ENCODE peak calls at places on chromosomes 16 and 17, in four cellular contexts. M is adrenal gland, N is stomach, D is IMR-90. Z is an unnamed sample.

GRCh38 chr17:42781639-42782401 is 1.4 kb downstream of the WNK4 start:
- DNase-seq in N (peak; percentile 45), D (no peak), M (no peak), Z (peak; percentile 45)

GRCh38 chr17:65175952-65176351 is 38.8 kb downstream of the RGS9 start:
- DNase-seq in M (no peak), N (no peak), D (no peak), Z (no peak)

GRCh38 chr16:10495031-10495345 is 85.4 kb downstream of the EMP2 start:
- DNase-seq in D (no peak), M (no peak), N (no peak), Z (no peak)

GRCh38 chr16:71723537-71724319 is 773 bp downstream of the PHLPP2 start:
- DNase-seq in M (peak; percentile 75), D (peak; percentile 49), N (peak; percentile 85), Z (peak; percentile 70)

GRCh38 chr17:48544356-48545021 is 420 bp downstream of the HOXB2 start:
- DNase-seq in N (peak; percentile 62), D (peak; percentile 93), M (peak; percentile 87), Z (peak; percentile 16)

GRCh38 chr17:3603119-3603869 is 5.9 kb downstream of the TRPV1 start:
- DNase-seq in D (peak; percentile 84), N (no peak), M (no peak), Z (no peak)

GRCh38 chr17:56313201-56313600 is 159.9 kb downstream of the ANKFN1 start:
- DNase-seq in N (no peak), D (no peak), M (no peak), Z (peak; percentile 42)

GRCh38 chr16:66588981-66589713 is 9.9 kb downstream of the CMTM2 start:
- DNase-seq in M (no peak), N (peak; percentile 45), D (peak; percentile 18), Z (no peak)

GRCh38 chr17:67689534-67690177 is 28.1 kb upstream of the NOL11 start:
- DNase-seq in M (peak; percentile 38), N (peak; percentile 44), D (peak; percentile 66), Z (peak; percentile 74)

GRCh38 chr16:58418601-58419000 is 26.3 kb downstream of the GINS3 start:
- DNase-seq in D (peak; percentile 27), M (peak; percentile 62), N (no peak), Z (no peak)

GRCh38 chr16:88533381-88533831 is 36.8 kb upstream of the ZC3H18 start:
- DNase-seq in N (no peak), M (no peak), D (peak; percentile 47), Z (no peak)

GRCh38 chr17:15651583-15652110 is 32.1 kb upstream of the FBXW10B start:
- DNase-seq in N (peak; percentile 91), D (peak; percentile 99), M (peak; percentile 100), Z (peak; percentile 75)

GRCh38 chr17:81537343-81537855 is 9.2 kb downstream of the FSCN2 start:
- DNase-seq in D (no peak), N (peak; percentile 73), M (peak; percentile 51), Z (no peak)

GRCh38 chr16:3951861-3952332 is 71.4 kb upstream of the CREBBP start:
- DNase-seq in N (no peak), D (peak; percentile 28), M (no peak), Z (no peak)

GRCh38 chr16:81900014-81900413 is 111.3 kb downstream of the SDR42E1 start:
- DNase-seq in M (no peak), N (no peak), D (no peak), Z (no peak)

GRCh38 chr17:10295728-10296343 is 77.0 kb downstream of the MYH13 start:
- DNase-seq in D (peak; percentile 33), M (peak; percentile 37), N (no peak), Z (peak; percentile 27)

GRCh38 chr17:37064166-37064565 is 115.4 kb downstream of the AATF start:
- DNase-seq in D (no peak), N (peak; percentile 76), M (no peak), Z (no peak)

GRCh38 chr17:286571-286970 is 66.0 kb downstream of the RPH3AL start:
- DNase-seq in D (no peak), M (peak; percentile 8), N (no peak), Z (no peak)

GRCh38 chr16:73232555-73233422 is 184.9 kb upstream of the ZFHX3 start:
- DNase-seq in D (peak; percentile 100), M (peak; percentile 18), N (no peak), Z (no peak)

GRCh38 chr16:56625140-56625942 is at the start of gene MT1E:
- DNase-seq in N (peak; percentile 93), M (peak; percentile 91), D (peak; percentile 76), Z (peak; percentile 50)
- TF ChIP-seq POLR2A in N (peak; percentile 52), M (peak; percentile 95), D (peak; percentile 95), Z (peak; percentile 39)

GRCh38 chr16:1862394-1862793 is 9.6 kb downstream of the MEIOB start:
- DNase-seq in M (no peak), D (no peak), N (no peak), Z (no peak)

GRCh38 chr16:1859650-1860049 is 12.3 kb downstream of the MEIOB start:
- DNase-seq in N (peak; percentile 47), D (no peak), M (no peak), Z (no peak)

GRCh38 chr16:1857433-1858097 is 14.4 kb downstream of the MEIOB start:
- DNase-seq in D (no peak), N (no peak), M (no peak), Z (no peak)

GRCh38 chr16:1861730-1862129 is 10.2 kb downstream of the MEIOB start:
- DNase-seq in M (no peak), N (no peak), D (no peak), Z (no peak)

DNA sequence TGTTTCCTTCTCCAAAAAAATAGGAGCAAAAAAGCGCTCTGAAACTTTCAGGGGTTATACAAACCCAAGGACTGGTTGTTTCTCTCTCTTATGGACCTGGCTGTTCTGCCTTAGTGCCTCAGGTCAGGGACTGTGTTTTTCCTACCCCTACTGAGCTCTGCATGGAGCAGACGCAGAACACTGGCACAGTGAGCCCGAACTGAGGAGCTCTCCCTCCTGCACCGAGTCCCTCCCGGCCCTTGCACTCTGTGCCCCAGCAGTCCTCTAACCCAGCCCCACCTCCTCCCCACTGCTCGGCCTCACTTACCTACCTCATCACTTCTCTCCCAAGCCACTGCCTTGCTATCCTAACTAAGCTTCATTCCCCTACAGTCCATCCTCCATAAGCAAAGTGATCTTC is 13.8 kb downstream of the MEIOB start:
- DNase-seq in N (no peak), M (no peak), D (no peak), Z (no peak)
- TF ChIP-seq CTCF in N (no peak), M (no peak), D (no peak), Z (no peak)

DNA sequence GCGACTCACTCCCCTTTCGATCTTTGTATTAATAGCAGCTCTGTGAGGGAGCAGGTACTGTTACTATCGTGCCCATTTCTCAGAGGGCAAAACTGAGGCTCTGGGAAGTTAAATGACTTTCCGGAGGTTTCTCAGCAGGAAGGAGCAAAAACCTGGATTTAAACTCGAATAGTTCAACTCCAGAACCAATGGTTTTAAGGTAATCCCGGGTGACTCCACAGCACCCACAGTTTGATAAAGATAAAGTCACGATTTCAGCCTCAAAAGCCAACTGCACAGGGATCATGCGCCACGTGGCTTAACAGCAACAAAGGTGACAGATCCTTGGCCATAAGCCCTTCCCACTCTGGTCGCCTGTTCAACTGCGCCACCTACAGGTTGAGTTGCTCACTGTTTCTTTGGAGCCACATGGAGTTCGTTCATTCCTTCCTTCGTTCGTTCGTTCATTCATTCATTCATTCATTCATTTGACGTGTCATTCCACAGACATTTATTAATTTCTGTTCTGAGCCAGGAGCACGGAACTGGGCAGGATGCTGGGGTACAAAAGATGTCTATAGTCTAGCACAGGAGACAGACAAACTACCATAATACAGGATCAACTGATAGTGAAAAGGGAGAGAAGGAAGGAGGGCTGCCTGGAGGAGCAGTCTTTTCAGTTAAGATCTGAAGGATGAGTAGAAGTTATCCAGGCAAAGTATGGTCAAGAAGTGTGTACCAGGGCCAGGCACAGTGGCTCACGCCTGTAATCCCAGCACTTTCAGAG is 134.8 kb downstream of the HS3ST2 start:
- DNase-seq in M (peak; percentile 71), N (peak; percentile 57), D (peak; percentile 34), Z (peak; percentile 48)
- H3K4me3 ChIP-seq in M (no peak overlapping the region), N (peak overlapping the region; percentile 8), D (no peak overlapping the region), Z (no peak overlapping the region)

DNA sequence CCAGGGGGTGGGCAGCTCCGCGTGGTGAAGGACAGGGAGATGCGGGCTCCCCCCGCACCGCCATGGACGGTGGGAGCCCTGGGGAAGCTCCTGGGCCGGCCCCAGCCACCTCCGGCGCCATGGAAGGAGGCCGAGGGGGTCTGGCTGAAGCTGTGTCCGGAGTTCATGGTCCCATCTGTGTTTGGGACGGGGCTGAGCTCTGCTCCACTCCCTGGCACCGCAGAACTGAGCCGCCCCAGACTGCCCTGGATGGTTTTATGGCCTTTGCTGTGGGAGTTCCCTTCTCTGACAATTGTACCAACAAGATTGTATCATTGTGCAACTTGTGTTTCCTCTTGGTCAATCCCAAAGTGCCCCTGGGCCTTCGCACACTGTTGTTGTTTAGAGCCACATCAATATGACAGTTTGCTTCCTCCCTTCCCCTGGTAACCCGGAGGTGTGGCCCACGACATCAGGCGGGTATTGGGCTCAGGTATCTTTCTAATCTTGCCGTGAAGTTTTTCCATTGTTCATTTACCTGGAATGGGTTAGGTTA is 942 bp downstream of the KRT23 start:
- DNase-seq in N (no peak), D (no peak), M (no peak), Z (peak; percentile 36)
- TF ChIP-seq POLR2A in N (no peak), D (no peak), M (no peak), Z (peak; percentile 40)

GRCh38 chr17:82870091-82870491 is 30.3 kb upstream of the ZNF750 start:
- DNase-seq in N (no peak), D (no peak), M (no peak), Z (no peak)

GRCh38 chr17:82870541-82870940 is 30.7 kb upstream of the ZNF750 start:
- DNase-seq in D (no peak), N (no peak), M (no peak), Z (no peak)

GRCh38 chr17:82872591-82873520 is 33.0 kb upstream of the ZNF750 start:
- DNase-seq in N (no peak), M (no peak), D (no peak), Z (no peak)

GRCh38 chr17:82871776-82872561 is 32.1 kb upstream of the ZNF750 start:
- DNase-seq in M (no peak), D (no peak), N (no peak), Z (no peak)

DNA sequence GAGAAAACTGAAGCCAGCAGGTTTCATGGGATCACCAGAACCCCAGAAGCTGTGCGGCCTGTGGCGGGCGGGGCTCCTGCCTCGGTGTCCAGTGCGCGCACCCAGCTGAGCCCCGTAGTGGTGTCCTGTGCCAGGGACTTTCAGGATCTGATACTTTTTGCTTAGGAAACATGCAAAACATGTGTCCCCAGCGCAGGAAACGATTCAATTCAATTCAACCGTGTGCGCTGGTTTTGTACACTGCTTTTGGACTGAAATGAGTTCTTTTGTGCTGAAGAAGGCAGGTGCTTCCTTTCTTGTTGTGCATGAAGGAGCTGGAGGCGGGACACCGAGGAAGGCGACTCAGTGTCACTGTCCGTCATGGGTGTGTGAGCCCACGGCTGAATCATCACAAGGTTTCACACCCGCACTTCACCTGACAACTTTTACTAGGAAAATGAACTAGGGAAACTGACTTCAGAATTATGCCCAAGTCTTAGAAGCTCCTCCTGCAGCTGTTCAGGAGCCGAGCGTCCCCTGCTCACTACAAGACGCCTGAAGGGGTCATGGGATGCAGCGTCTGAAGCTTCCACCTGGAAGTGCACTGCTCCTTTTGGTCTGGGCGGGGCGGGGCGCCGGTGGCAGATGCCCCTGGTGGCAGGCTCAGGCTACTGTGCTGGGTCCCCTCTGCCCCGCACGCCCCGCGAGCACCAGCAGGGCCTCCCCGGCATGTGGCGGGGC is 31.4 kb upstream of the ZNF750 start:
- DNase-seq in D (no peak), M (no peak), N (no peak), Z (no peak)
- TF ChIP-seq CTCF in D (no peak), M (no peak), N (no peak), Z (no peak)